ENCODE peak calls at places on chromosome 19, in four cellular contexts. R is HepG2, T is Panc1, Z is K562. Y is an unnamed sample.

GRCh38 chr19:52331757-52332156 is 4.3 kb upstream of the ZNF610 start:
- DNase-seq in R (no peak), T (no peak), Z (no peak), Y (no peak)

GRCh38 chr19:3145909-3146676 is 10.3 kb downstream of the GNA15 start:
- DNase-seq in R (no peak), T (no peak), Z (no peak), Y (no peak)

GRCh38 chr19:32324631-32325215 is 20.7 kb upstream of the ZNF507 start:
- DNase-seq in R (no peak), T (no peak), Z (no peak), Y (no peak)

GRCh38 chr19:3343619-3344502 is 22.5 kb upstream of the NFIC start:
- DNase-seq in R (peak; percentile 86), T (no peak), Z (peak; percentile 69), Y (peak; percentile 87)

GRCh38 chr19:39409886-39410619 is 2.4 kb upstream of the PLEKHG2 start:
- DNase-seq in R (peak; percentile 25), T (no peak), Z (peak; percentile 63), Y (peak; percentile 54)

GRCh38 chr19:7224205-7224833 is 69.9 kb downstream of the INSR start:
- DNase-seq in R (peak; percentile 67), T (no peak), Z (no peak), Y (no peak)

GRCh38 chr19:34430738-34431625 is 2.8 kb downstream of the UBA2 start:
- DNase-seq in R (peak; percentile 57), T (peak; percentile 28), Z (peak; percentile 72), Y (peak; percentile 35)

GRCh38 chr19:20840371-20840770 is 64.3 kb downstream of the ZNF66 start:
- DNase-seq in R (no peak), T (no peak), Z (no peak), Y (no peak)

GRCh38 chr19:23799321-23799720 is 40.6 kb upstream of the ZNF681 start:
- DNase-seq in R (no peak), T (no peak), Z (no peak), Y (no peak)

GRCh38 chr19:29519146-29519545 is 6.6 kb upstream of the VSTM2B start:
- DNase-seq in R (no peak), T (no peak), Z (no peak), Y (no peak)

GRCh38 chr19:45676851-45677263 is 8.8 kb downstream of the GIPR start:
- DNase-seq in R (no peak), T (no peak), Z (no peak), Y (no peak)

GRCh38 chr19:708154-709141 is at the start of gene PALM:
- DNase-seq in R (peak; percentile 39), T (no peak), Z (peak; percentile 64), Y (no peak)

GRCh38 chr19:30556230-30556711 is 184.1 kb downstream of the ZNF536 start:
- DNase-seq in R (no peak), T (no peak), Z (no peak), Y (no peak)

GRCh38 chr19:2613507-2614295 is 88.8 kb downstream of the GNG7 start:
- DNase-seq in R (no peak), T (no peak), Z (peak; percentile 52), Y (no peak)

GRCh38 chr19:16619456-16619855 is 8.5 kb downstream of the MED26 start:
- DNase-seq in R (no peak), T (no peak), Z (no peak), Y (no peak)

GRCh38 chr19:45428385-45429231 is 4.9 kb upstream of the ERCC1 start:
- DNase-seq in R (no peak), T (no peak), Z (peak; percentile 71), Y (no peak)

GRCh38 chr19:33251076-33251475 is 25.4 kb upstream of the SLC7A10 start:
- DNase-seq in R (no peak), T (no peak), Z (no peak), Y (no peak)

GRCh38 chr19:4660181-4660791 is 9.9 kb downstream of the MYDGF start:
- DNase-seq in R (peak; percentile 42), T (no peak), Z (peak; percentile 77), Y (no peak)

GRCh38 chr19:8005534-8006256 is at the start of gene ELAVL1:
- DNase-seq in R (peak; percentile 74), T (no peak), Z (peak; percentile 94), Y (peak; percentile 73)

GRCh38 chr19:14890616-14891379 is 4.9 kb upstream of the OR7A17 start:
- DNase-seq in R (no peak), T (no peak), Z (peak; percentile 74), Y (no peak)

GRCh38 chr19:31905980-31906948 is 439.1 kb upstream of the ZNF507 start:
- DNase-seq in R (no peak), T (no peak), Z (no peak), Y (no peak)

GRCh38 chr19:56341948-56342347 is 27.3 kb upstream of the ZSCAN5A start:
- DNase-seq in R (no peak), T (no peak), Z (no peak), Y (no peak)

GRCh38 chr19:46035546-46035945 is 5.3 kb downstream of the IGFL4 start:
- DNase-seq in R (no peak), T (no peak), Z (no peak), Y (no peak)

DNA sequence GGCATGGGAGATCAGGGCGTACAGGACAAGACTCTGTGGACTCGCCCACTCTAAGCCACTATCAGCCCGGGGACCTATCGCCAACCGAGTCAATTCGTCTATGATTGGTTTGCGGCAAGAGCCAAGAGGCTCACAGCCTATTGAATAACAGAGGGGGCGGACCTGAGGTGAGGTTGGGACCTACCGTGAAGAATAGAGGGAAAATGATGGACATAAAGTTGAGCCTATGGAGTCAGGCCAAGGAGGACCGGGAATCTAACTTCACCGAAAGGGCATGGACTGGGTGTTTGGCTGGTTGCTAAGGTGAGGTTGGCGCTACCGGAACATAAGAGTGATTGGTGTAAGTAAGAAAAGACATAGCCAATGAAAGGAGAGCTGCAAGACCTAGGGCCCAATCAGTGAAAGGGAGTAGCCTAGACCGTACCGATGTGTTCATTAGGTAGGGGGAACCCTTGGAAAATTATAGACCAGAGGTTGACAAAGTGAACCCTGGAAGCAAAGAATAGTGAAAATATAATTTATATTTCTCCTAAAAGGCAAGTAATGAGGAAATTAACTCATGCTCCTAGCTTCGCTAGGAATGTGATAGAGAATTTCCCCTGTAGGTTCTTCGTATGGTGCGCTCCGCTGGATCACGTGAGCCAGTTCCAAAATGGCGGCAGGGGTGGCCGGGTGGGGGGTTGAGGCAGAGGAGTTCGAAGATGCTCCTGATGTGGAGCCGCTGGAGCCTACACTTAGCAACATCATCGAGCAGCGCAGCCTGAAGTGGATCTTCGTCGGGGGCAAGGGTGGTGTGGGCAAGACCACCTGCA is at the start of gene GET3:
- DNase-seq in R (peak; percentile 100), T (peak; percentile 99), Z (peak; percentile 98), Y (peak; percentile 100)
- TF ChIP-seq REST in R (peak; percentile 38), T (no peak), Z (no peak), Y (no peak)

DNA sequence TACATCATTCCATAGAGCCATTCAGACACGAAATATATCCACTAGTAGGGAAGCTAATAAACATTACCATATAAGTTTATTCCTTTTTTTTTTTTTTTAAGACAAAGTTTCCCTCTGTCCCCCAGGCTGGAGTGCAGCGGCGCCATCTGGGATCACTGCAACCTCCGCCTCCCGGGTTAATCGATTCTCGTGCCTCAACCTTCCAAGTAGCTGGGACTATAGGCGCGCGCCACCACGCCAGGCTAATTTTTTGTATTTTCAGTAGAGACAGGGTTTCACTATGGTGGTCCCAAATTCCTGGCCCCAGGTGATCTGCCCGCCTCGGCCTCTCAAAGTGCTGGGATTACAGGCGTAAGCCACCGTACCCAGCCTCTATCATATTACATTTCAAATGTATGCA is 612 bp upstream of the ZNF154 start:
- DNase-seq in R (no peak), T (no peak), Z (no peak), Y (no peak)
- TF ChIP-seq TCF7L2 in R (no peak), T (no peak), Z (no peak), Y (no peak)

GRCh38 chr19:49983645-49984229 is 22.8 kb upstream of the SIGLEC11 start:
- DNase-seq in R (peak; percentile 58), T (peak; percentile 20), Z (peak; percentile 83), Y (peak; percentile 26)
- TF ChIP-seq REST in R (no peak), T (no peak), Z (no peak), Y (no peak)

DNA sequence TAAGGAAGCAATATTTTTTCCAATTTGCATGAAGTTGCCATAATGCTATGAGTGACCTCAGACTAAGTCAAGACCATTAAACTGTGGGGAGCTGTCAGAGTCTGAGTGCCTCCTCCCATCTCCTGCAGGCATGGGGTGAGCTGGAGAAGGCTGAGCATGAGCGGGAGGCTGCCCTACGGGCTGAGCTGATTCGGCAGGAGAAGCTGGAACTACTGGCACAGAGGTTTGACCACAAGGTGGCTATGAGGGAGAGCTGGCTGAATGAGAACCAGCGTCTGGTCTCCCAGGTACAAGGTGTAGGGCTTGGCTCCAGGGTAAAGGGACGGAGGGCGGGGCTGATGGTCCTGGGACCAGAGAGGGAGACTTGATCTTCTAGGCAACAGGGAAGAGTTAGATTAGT is 35.8 kb downstream of the SPTBN4 start:
- DNase-seq in R (peak; percentile 31), T (no peak), Z (peak; percentile 26), Y (peak; percentile 41)
- TF ChIP-seq TCF7L2 in R (no peak), T (no peak), Z (no peak), Y (no peak)

GRCh38 chr19:18232540-18233223 is 6.4 kb upstream of the PDE4C start:
- DNase-seq in R (no peak), T (no peak), Z (peak; percentile 74), Y (no peak)

GRCh38 chr19:18231775-18232174 is 5.5 kb upstream of the PDE4C start:
- DNase-seq in R (no peak), T (no peak), Z (peak; percentile 35), Y (no peak)

GRCh38 chr19:18230941-18231734 is 4.9 kb upstream of the PDE4C start:
- DNase-seq in R (no peak), T (no peak), Z (peak; percentile 34), Y (no peak)

GRCh38 chr19:18234194-18234593 is 8.0 kb upstream of the PDE4C start:
- DNase-seq in R (no peak), T (no peak), Z (no peak), Y (no peak)

GRCh38 chr19:18233224-18233825 is 7.1 kb upstream of the PDE4C start:
- DNase-seq in R (peak; percentile 39), T (no peak), Z (peak; percentile 87), Y (no peak)
- TF ChIP-seq REST in R (peak; percentile 94), T (peak; percentile 94), Z (peak; percentile 99), Y (peak; percentile 81)

GRCh38 chr19:42274065-42274682 is 5.1 kb downstream of the CIC start:
- DNase-seq in R (no peak), T (no peak), Z (no peak), Y (no peak)

GRCh38 chr19:42276284-42276683 is 7.2 kb downstream of the CIC start:
- DNase-seq in R (no peak), T (no peak), Z (no peak), Y (no peak)

GRCh38 chr19:42275517-42275916 is 6.5 kb downstream of the CIC start:
- DNase-seq in R (no peak), T (no peak), Z (no peak), Y (no peak)

GRCh38 chr19:42273407-42274064 is 4.5 kb downstream of the CIC start:
- DNase-seq in R (no peak), T (no peak), Z (no peak), Y (no peak)

DNA sequence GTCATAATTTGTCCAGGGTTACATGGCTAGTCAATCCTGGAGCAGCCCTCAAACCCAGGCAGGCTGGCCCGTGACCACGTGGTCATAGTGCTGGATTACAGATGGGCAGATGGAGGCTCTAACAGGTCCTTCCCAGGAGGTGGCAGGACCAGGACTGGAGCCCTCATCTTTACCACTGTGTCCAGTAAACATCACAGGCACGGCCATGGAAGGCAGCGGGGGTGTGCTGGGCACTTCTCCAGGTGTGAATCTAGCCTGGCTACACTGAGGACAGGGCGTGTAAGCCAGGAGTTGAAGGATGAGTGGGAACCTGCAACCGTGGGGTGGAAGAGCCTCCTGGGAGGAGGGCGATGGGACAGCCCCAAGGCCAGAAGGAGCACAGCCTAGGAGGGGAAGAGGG is 6.1 kb downstream of the CIC start:
- DNase-seq in R (no peak), T (no peak), Z (no peak), Y (no peak)
- TF ChIP-seq TCF7L2 in R (no peak), T (no peak), Z (no peak), Y (no peak)

Y was measured in HCT116.